ENCODE peak calls at places on chromosomes 13 and 19, in eight cellular contexts. K, H, S, P, F, I, Q and E are unnamed samples.

GRCh38 chr13:73722120-73722519 is 412.1 kb downstream of the KLF12 start:
- DNase-seq in K (peak), H (peak), S (no peak), P (peak), F (no peak), I (peak), Q (no peak), E (no peak)

GRCh38 chr19:48329167-48329891 is 4.0 kb downstream of the EMP3 start:
- DNase-seq in K (peak), H (no peak), S (peak), P (no peak), F (no peak), I (no peak), Q (no peak), E (no peak)

GRCh38 chr19:39470724-39471339 is 9.8 kb upstream of the TIMM50 start:
- DNase-seq in K (peak), H (no peak), S (no peak), P (no peak), F (no peak), I (no peak), Q (no peak), E (no peak)

GRCh38 chr19:1068111-1069001 is 1.4 kb downstream of the ARHGAP45 start:
- DNase-seq in K (no peak), H (no peak), S (no peak), P (no peak), F (no peak), I (no peak), Q (no peak), E (no peak)

GRCh38 chr13:22487932-22488331 is 692.8 kb upstream of the SGCG start:
- DNase-seq in K (no peak), H (peak), S (no peak), P (no peak), F (no peak), I (no peak), Q (no peak), E (no peak)

GRCh38 chr13:95239293-95239692 is 62.0 kb downstream of the ABCC4 start:
- DNase-seq in K (peak), H (no peak), S (no peak), P (no peak), F (no peak), I (peak), Q (no peak), E (no peak)

GRCh38 chr13:52455677-52456041 is 381 bp downstream of the CKAP2 start:
- DNase-seq in K (peak), H (peak), S (peak), P (peak), F (peak), I (peak), Q (peak), E (peak)

GRCh38 chr13:78609464-78610205 is 6.3 kb upstream of the POU4F1 start:
- DNase-seq in K (no peak), H (no peak), S (no peak), P (no peak), F (peak), I (no peak), Q (no peak), E (no peak)

GRCh38 chr13:49993666-49994065 is 3.2 kb upstream of the TRIM13 start:
- DNase-seq in K (no peak), H (no peak), S (no peak), P (no peak), F (no peak), I (no peak), Q (no peak), E (no peak)

GRCh38 chr19:8089664-8090601 is 37.4 kb downstream of the CCL25 start:
- DNase-seq in K (no peak), H (no peak), S (no peak), P (no peak), F (no peak), I (no peak), Q (no peak), E (no peak)

GRCh38 chr13:67369895-67370660 is 139.9 kb upstream of the PCDH9 start:
- DNase-seq in K (peak), H (peak), S (no peak), P (peak), F (no peak), I (peak), Q (no peak), E (no peak)

GRCh38 chr13:99347911-99348451 is 40.8 kb upstream of the GPR183 start:
- DNase-seq in K (no peak), H (no peak), S (peak), P (no peak), F (no peak), I (no peak), Q (peak), E (no peak)

GRCh38 chr13:105050696-105051095 is 1484.8 kb downstream of the EFNB2 start:
- DNase-seq in K (peak), H (peak), S (no peak), P (no peak), F (no peak), I (no peak), Q (no peak), E (no peak)

GRCh38 chr13:60134376-60134775 is 29.4 kb downstream of the DIAPH3 start:
- DNase-seq in K (no peak), H (peak), S (no peak), P (no peak), F (no peak), I (no peak), Q (no peak), E (no peak)

GRCh38 chr19:12996542-12997094 is 1.3 kb downstream of the NFIX start:
- DNase-seq in K (peak), H (peak), S (no peak), P (no peak), F (peak), I (no peak), Q (no peak), E (no peak)

GRCh38 chr13:106610511-106610910 is 42.6 kb upstream of the ARGLU1 start:
- DNase-seq in K (peak), H (peak), S (no peak), P (peak), F (no peak), I (peak), Q (no peak), E (no peak)

GRCh38 chr13:47548294-47548825 is 452.7 kb downstream of the SUCLA2 start:
- DNase-seq in K (no peak), H (no peak), S (no peak), P (no peak), F (no peak), I (no peak), Q (no peak), E (no peak)

GRCh38 chr13:30049692-30050091 is 199.3 kb upstream of the UBL3 start:
- DNase-seq in K (no peak), H (no peak), S (no peak), P (no peak), F (no peak), I (no peak), Q (peak), E (no peak)

GRCh38 chr13:27962982-27963381 is 6.1 kb downstream of the CDX2 start:
- DNase-seq in K (no peak), H (no peak), S (no peak), P (no peak), F (no peak), I (no peak), Q (no peak), E (no peak)

GRCh38 chr19:11268783-11269267 is 6.5 kb upstream of the DOCK6 start:
- DNase-seq in K (peak), H (peak), S (no peak), P (no peak), F (peak), I (peak), Q (no peak), E (no peak)

GRCh38 chr13:102361113-102361512 is 40.7 kb downstream of the FGF14 start:
- DNase-seq in K (no peak), H (no peak), S (no peak), P (no peak), F (no peak), I (no peak), Q (no peak), E (no peak)

GRCh38 chr19:48403606-48404005 is 10.1 kb downstream of the GRIN2D start:
- DNase-seq in K (peak), H (peak), S (no peak), P (no peak), F (no peak), I (no peak), Q (no peak), E (no peak)

GRCh38 chr19:41927810-41928192 is 448 bp downstream of the ERFL start:
- DNase-seq in K (no peak), H (no peak), S (no peak), P (no peak), F (no peak), I (no peak), Q (no peak), E (no peak)

GRCh38 chr13:84651288-84651687 is 769.0 kb upstream of the SLITRK1 start:
- DNase-seq in K (peak), H (peak), S (no peak), P (no peak), F (no peak), I (peak), Q (no peak), E (no peak)

GRCh38 chr13:44437356-44438233 is 64.0 kb downstream of the SERP2 start:
- DNase-seq in K (peak), H (peak), S (no peak), P (no peak), F (no peak), I (no peak), Q (no peak), E (no peak)

GRCh38 chr19:5691930-5692784 is 2.1 kb downstream of the RPL36 start:
- DNase-seq in K (peak), H (no peak), S (no peak), P (no peak), F (peak), I (no peak), Q (no peak), E (peak)

GRCh38 chr13:21361706-21362105 is 97.4 kb downstream of the ZDHHC20 start:
- DNase-seq in K (no peak), H (no peak), S (no peak), P (no peak), F (no peak), I (no peak), Q (peak), E (no peak)

GRCh38 chr13:72643339-72643989 is 84.0 kb downstream of the MZT1 start:
- DNase-seq in K (peak), H (peak), S (no peak), P (no peak), F (no peak), I (peak), Q (no peak), E (no peak)

GRCh38 chr13:84553252-84553651 is 671.0 kb upstream of the SLITRK1 start:
- DNase-seq in K (no peak), H (no peak), S (no peak), P (no peak), F (no peak), I (no peak), Q (no peak), E (no peak)

GRCh38 chr19:43438291-43439162 is 23.8 kb downstream of the TEX101 start:
- DNase-seq in K (peak), H (peak), S (no peak), P (peak), F (no peak), I (peak), Q (peak), E (no peak)

GRCh38 chr19:38653028-38653571 is 5.7 kb downstream of the ACTN4 start:
- DNase-seq in K (peak), H (peak), S (no peak), P (no peak), F (peak), I (no peak), Q (no peak), E (no peak)

GRCh38 chr19:38736413-38737280 is 7.6 kb downstream of the CAPN12 start:
- DNase-seq in K (no peak), H (peak), S (peak), P (no peak), F (peak), I (no peak), Q (no peak), E (no peak)

GRCh38 chr13:114132419-114133121 is at the start of gene RASA3:
- DNase-seq in K (peak), H (peak), S (peak), P (no peak), F (peak), I (no peak), Q (no peak), E (peak)

GRCh38 chr13:26050568-26051230 is 1.1 kb downstream of the SHISA2 start:
- DNase-seq in K (no peak), H (peak), S (no peak), P (no peak), F (no peak), I (no peak), Q (peak), E (no peak)

GRCh38 chr13:73215807-73216206 is 157.0 kb downstream of the KLF5 start:
- DNase-seq in K (peak), H (peak), S (no peak), P (peak), F (no peak), I (no peak), Q (no peak), E (no peak)

GRCh38 chr19:4121815-4122214 is 2.1 kb downstream of the MAP2K2 start:
- DNase-seq in K (no peak), H (no peak), S (no peak), P (no peak), F (no peak), I (no peak), Q (no peak), E (no peak)
- H3K4me3 ChIP-seq in K (no peak), H (no peak), S (no peak), P (no peak), F (no peak), I (no peak), Q (no peak), E (no peak)

GRCh38 chr19:17641846-17642245 is 46.3 kb downstream of the UNC13A start:
- DNase-seq in K (no peak), H (no peak), S (no peak), P (no peak), F (no peak), I (no peak), Q (no peak), E (no peak)

GRCh38 chr19:17645339-17645963 is 42.7 kb downstream of the UNC13A start:
- DNase-seq in K (no peak), H (no peak), S (no peak), P (no peak), F (no peak), I (no peak), Q (no peak), E (no peak)

GRCh38 chr19:17642656-17643055 is 45.5 kb downstream of the UNC13A start:
- DNase-seq in K (no peak), H (no peak), S (no peak), P (no peak), F (no peak), I (no peak), Q (no peak), E (no peak)

DNA sequence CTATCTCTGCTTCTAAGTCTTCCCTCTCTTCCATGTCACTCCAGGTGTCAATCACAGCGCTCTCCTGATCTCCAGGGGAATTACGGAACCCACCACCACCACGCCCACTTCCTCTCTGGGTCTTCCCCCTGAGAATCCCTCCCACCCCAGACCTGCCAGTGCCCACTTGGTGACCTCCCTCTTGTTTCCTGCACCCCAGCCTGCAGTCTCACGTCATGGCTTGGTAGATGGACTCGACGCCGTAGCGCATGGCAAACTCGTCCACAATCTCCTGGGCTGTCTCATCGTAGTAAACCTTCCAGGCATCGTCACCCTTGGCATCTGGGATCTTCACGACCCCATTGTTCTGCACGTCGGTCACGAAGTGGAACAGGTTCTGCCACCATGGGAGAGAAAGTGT is 47.0 kb downstream of the UNC13A start:
- DNase-seq in K (no peak), H (no peak), S (no peak), P (no peak), F (no peak), I (no peak), Q (no peak), E (no peak)
- TF ChIP-seq CTCF in K (no peak), H (no peak), S (no peak), P (no peak), F (no peak), I (no peak), Q (no peak), E (no peak)

GRCh38 chr19:19110410-19111137 is 27.7 kb downstream of the TMEM161A start:
- DNase-seq in K (no peak), H (peak), S (peak), P (no peak), F (no peak), I (no peak), Q (no peak), E (peak)
- H3K4me3 ChIP-seq in K (no peak), H (no peak), S (no peak), P (no peak), F (no peak), I (no peak), Q (peak), E (no peak)

DNA sequence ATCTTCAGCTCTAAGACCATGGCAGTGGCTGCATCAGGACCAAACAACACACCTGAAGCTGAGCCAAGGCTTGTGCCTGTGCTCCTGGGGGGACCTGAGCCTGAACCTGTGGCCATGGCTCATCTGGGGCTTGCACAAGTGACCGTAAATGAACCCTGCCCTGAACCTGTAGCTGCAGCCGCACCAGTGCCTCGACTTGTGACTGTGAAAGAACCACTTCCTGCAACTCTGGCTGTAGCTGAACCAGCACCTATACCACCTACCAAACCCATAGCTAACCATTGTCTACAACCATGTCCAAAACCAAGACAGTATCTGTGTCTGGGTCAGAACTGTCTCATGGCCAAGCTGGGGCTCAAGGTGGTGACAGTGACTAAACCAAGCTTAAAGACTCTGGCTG is 28.2 kb upstream of the SDHAF1 start:
- DNase-seq in K (no peak), H (no peak), S (no peak), P (no peak), F (no peak), I (no peak), Q (no peak), E (no peak)
- TF ChIP-seq CTCF in K (no peak), H (no peak), S (no peak), P (no peak), F (no peak), I (no peak), Q (no peak), E (no peak)

DNA sequence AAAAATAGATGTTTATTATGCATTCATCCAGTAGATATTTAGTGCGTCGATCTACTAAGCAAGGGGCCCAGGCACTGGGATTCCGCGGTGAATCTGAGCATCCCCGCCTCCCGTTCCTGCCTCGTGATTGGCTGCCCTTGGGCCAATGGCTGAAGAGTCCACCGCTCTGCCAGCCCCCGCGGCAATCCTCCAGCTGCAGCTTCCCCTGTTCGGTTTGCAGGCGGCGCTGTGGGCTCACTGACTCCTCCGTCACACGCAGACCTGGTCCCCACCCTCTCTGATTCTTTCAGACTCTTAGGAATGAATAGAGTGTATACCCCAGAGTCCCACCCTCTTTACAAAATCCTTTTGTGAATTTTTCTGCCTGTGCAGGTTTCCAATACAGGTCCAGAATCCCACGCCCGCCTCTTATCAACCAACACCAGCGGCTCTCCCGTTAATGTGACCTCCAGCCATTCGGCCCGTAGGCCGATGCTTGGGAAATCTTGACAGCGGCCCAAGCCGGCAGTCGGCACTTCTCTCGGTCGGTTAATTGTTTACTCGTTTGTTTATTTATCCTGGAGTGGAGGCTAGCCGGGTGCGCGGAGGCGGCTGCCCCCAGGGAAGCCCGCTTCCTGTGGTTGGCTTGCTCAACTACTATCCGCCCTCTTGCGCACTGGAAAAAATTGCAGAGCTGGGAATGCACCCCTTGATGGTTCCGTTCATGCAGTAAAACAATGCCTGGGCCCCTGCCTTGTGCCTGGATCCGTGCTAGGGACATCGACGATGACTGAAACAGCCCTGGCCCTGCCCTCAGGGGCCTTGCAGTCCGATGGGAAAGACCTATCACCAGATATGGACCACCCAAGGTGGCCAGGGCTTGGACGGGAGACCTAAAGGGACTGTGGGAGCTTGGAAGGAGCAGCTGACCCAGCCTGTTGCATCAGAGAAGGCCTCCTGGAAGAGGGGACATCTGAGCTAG is 4.5 kb upstream of the ARHGAP35 start:
- DNase-seq in K (peak), H (peak), S (peak), P (peak), F (peak), I (peak), Q (peak), E (peak)
- H3K4me3 ChIP-seq in K (peak), H (no peak), S (peak), P (peak), F (peak), I (peak), Q (peak), E (peak)

DNA sequence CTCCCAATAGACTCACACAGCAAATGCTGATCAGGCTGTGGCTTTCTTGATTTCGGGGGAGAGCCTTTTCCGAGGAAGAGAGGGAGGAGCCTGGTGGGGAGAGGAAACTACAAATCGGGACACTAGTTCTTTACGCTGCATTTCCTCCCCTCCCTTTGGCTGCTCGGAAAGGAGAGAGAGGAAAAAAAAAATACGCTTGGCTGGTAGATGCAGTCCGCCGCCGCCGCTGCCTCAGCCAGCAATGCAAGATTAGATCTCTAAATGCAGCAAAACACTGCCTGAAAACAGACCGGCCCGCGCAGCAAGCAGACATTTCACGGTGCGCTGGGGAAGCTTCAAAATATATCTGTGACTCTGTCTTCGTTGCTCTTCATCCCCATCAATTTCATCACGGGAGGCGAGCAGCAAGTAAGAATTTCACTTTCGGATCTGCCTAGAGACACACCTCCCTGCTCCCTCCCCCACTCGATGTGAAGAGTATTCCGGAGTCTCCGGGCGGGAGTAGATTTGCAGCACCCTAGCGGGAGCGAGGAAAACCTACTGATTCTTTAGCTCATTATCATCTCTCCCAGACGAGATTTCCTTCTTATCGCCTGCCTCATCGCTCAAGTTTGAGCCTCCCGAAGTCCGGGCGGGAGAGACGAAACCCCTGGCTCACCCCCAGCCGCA is at the start of gene PCDH17:
- DNase-seq in K (no peak), H (peak), S (no peak), P (no peak), F (no peak), I (no peak), Q (no peak), E (no peak)
- TF ChIP-seq CTCF in K (no peak), H (no peak), S (no peak), P (no peak), F (no peak), I (no peak), Q (no peak), E (no peak)